ENCODE peak calls at places on chromosomes 5 and 9, in seven cellular contexts. A, K, C, V, B, I and Z are unnamed samples.

GRCh38 chr5:139058121-139058520 is 140.0 kb downstream of the SIL1 start:
- DNase-seq in V (no peak), A (no peak), C (peak; percentile 68), B (no peak), I (peak; percentile 42), K (peak; percentile 58), Z (no peak)

GRCh38 chr9:136135326-136136126 is 16.9 kb upstream of the TMEM250 start:
- DNase-seq in V (no peak), I (no peak), A (no peak), C (no peak), B (no peak), K (no peak), Z (no peak)

GRCh38 chr9:106632621-106633020 is 230.3 kb upstream of the ZNF462 start:
- DNase-seq in V (no peak), A (no peak), B (no peak), K (no peak), I (peak; percentile 27), C (no peak), Z (peak; percentile 63)

GRCh38 chr9:13427587-13427986 is 148.1 kb upstream of the MPDZ start:
- DNase-seq in K (peak; percentile 50), C (peak; percentile 54), B (no peak), V (no peak), A (peak; percentile 53), I (peak; percentile 64), Z (peak; percentile 41)

GRCh38 chr5:139644646-139645494 is 3.3 kb upstream of the CXXC5 start:
- DNase-seq in K (no peak), V (no peak), B (no peak), A (no peak), I (no peak), C (no peak), Z (no peak)

GRCh38 chr5:8958602-8959001 is 587.3 kb downstream of the SEMA5A start:
- DNase-seq in V (no peak), A (no peak), B (no peak), K (peak; percentile 10), I (no peak), C (no peak), Z (no peak)

GRCh38 chr9:354453-354852 is 139.8 kb downstream of the DOCK8 start:
- DNase-seq in C (no peak), A (no peak), I (no peak), V (no peak), K (no peak), B (no peak), Z (no peak)

GRCh38 chr9:1055156-1055555 is 5.0 kb downstream of the DMRT2 start:
- DNase-seq in C (no peak), B (no peak), K (no peak), V (no peak), I (no peak), A (no peak), Z (no peak)

GRCh38 chr9:124792976-124793594 is 16.2 kb downstream of the OLFML2A start:
- DNase-seq in V (no peak), C (peak; percentile 61), A (no peak), K (peak; percentile 49), I (no peak), B (no peak), Z (no peak)

GRCh38 chr5:85985167-85985566 is 632.6 kb upstream of the COX7C start:
- DNase-seq in B (no peak), A (no peak), I (no peak), C (no peak), K (no peak), V (no peak), Z (no peak)
- H2AK5ac ChIP-seq in B (no peak overlapping the region), A (no peak overlapping the region), I (no peak overlapping the region), C (no peak overlapping the region), K (no peak overlapping the region), V (no peak overlapping the region), Z (no peak overlapping the region)

DNA sequence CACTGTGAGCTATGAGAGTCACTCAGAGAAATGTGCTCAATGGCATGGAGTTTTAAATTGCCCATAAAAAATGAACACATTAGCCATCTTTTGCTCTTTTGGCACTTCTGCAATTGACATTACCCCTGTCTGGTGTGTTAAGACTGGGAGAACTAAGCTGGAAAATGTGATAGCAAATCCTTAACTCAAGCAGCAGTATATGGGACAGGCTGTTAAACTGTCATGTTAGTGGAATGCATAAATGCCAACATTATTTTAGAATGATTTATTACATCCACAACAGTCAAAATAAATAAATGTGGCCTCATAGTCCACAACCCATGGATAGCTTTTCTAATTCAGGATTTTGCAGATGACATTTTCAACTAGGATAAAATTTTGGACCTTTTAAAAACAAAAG is 642.6 kb upstream of the C9orf72 start:
- DNase-seq in C (no peak), K (no peak), B (no peak), A (no peak), V (no peak), I (no peak), Z (no peak)
- H3K9ac ChIP-seq in C (no peak overlapping the region), K (no peak overlapping the region), B (no peak overlapping the region), A (no peak overlapping the region), V (no peak overlapping the region), I (no peak overlapping the region), Z (no peak overlapping the region)

GRCh38 chr5:172166030-172166429 is 22.0 kb downstream of the STK10 start:
- DNase-seq in K (no peak), I (no peak), C (no peak), B (no peak), V (no peak), A (no peak), Z (no peak)
- H2AK5ac ChIP-seq in K (no peak overlapping the region), I (no peak overlapping the region), C (no peak overlapping the region), B (no peak overlapping the region), V (no peak overlapping the region), A (no peak overlapping the region), Z (no peak overlapping the region)

DNA sequence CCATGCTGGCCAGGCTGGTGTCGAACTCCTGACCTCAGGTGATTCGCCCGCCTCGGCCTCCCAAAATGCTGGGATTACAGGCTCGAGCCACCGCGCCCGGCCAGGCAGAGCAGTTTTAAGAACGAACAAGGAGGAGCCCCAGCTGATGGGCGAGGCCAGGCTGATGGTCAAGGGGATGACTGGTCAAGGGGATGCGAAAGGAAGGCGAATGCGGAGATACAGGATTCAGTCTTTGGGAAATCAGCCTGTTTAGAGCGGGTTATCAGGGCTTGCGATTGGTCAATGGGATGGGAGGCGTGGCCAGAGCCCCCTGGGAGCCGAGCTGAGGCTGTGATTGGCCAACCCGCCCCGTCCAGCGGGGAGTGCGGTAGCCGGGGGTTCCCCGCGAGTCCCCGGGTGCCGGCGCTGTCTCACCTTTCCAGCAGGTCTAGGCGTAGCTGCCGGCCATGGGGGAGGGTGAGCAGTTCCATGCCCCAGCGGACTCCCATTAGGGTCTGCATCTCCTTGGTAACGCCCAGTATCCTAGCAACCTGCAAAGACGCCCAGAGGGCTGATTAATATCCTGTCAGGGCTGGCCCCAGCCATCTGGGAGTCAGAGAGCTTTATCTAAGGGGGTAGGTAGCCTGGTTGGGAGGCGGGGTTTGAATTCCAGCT is 7.5 kb upstream of the TOR2A start:
- DNase-seq in C (peak; percentile 91), B (peak; percentile 91), K (peak; percentile 62), V (peak; percentile 98), I (peak; percentile 77), A (peak; percentile 77), Z (peak; percentile 98)
- H3K9ac ChIP-seq in C (peak overlapping the region; percentile 53), B (no peak overlapping the region), K (no peak overlapping the region), V (peak overlapping the region; percentile 31), I (no peak overlapping the region), A (no peak overlapping the region), Z (no peak overlapping the region)

DNA sequence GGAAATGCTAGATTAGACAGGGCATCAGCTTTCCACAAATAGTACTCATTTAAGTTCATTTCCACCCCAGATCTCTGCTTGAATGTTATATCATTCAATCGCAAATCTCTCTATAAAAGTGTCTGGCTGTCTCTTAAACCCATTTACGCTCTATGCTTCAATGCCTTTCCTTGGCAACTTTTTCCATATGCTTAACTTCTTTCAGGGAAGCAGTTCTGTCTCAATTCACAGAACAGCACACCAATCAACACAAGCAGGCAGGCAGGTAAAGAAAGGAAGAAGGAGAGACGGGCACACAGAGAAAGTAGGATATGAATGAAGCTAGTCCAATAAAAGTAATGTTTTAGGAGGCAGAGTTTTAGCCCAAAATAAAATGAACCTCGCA is 243.1 kb downstream of the DENND1A start:
- DNase-seq in I (no peak), A (no peak), B (no peak), C (no peak), V (no peak), K (no peak), Z (no peak)
- H2AK5ac ChIP-seq in I (no peak overlapping the region), A (no peak overlapping the region), B (no peak overlapping the region), C (no peak overlapping the region), V (no peak overlapping the region), K (no peak overlapping the region), Z (no peak overlapping the region)

GRCh38 chr5:150177721-150178120 is 11.1 kb downstream of the CDX1 start:
- DNase-seq in V (no peak), I (no peak), A (no peak), K (no peak), B (no peak), C (no peak), Z (no peak)

GRCh38 chr5:150180241-150181027 is 9.4 kb upstream of the SLC6A7 start:
- DNase-seq in I (no peak), B (no peak), V (no peak), K (peak; percentile 12), C (peak; percentile 27), A (no peak), Z (no peak)

GRCh38 chr5:150176745-150177485 is 10.3 kb downstream of the CDX1 start:
- DNase-seq in V (no peak), C (peak; percentile 49), K (peak; percentile 86), A (no peak), I (no peak), B (no peak), Z (no peak)

GRCh38 chr5:150179221-150179620 is 10.6 kb upstream of the SLC6A7 start:
- DNase-seq in K (no peak), V (no peak), C (no peak), I (no peak), A (no peak), B (no peak), Z (no peak)

GRCh38 chr5:150178262-150178661 is 11.6 kb upstream of the SLC6A7 start:
- DNase-seq in K (no peak), A (no peak), I (no peak), C (no peak), V (no peak), B (no peak), Z (no peak)
- H3K9ac ChIP-seq in K (no peak overlapping the region), A (no peak overlapping the region), I (no peak overlapping the region), C (no peak overlapping the region), V (no peak overlapping the region), B (no peak overlapping the region), Z (no peak overlapping the region)

GRCh38 chr9:69181908-69182353 is 7.9 kb downstream of the TJP2 start:
- DNase-seq in I (peak; percentile 43), K (peak; percentile 29), B (no peak), A (no peak), C (peak; percentile 93), V (no peak), Z (no peak)

GRCh38 chr9:69178583-69179011 is 4.5 kb downstream of the TJP2 start:
- DNase-seq in K (peak; percentile 49), C (peak; percentile 55), B (no peak), I (peak; percentile 93), A (no peak), V (no peak), Z (no peak)

GRCh38 chr9:69179037-69179436 is 5.0 kb downstream of the TJP2 start:
- DNase-seq in C (no peak), K (no peak), A (no peak), I (no peak), B (no peak), V (no peak), Z (no peak)

GRCh38 chr9:69180670-69181069 is 6.6 kb downstream of the TJP2 start:
- DNase-seq in B (no peak), C (peak; percentile 96), I (no peak), K (peak; percentile 99), V (no peak), A (no peak), Z (peak; percentile 85)

GRCh38 chr9:69180200-69180599 is 6.1 kb downstream of the TJP2 start:
- DNase-seq in I (no peak), B (no peak), K (no peak), C (no peak), A (no peak), V (no peak), Z (no peak)
- H2AK5ac ChIP-seq in I (no peak overlapping the region), B (no peak overlapping the region), K (peak overlapping the region; percentile 25), C (no peak overlapping the region), A (no peak overlapping the region), V (no peak overlapping the region), Z (no peak overlapping the region)